ENCODE peak calls at places on chromosome 21, in ten cellular contexts. N is A549, S is cardiac muscle cell, B is AG09319, H is T-cell, Y is hypothalamus, F is AML-193, W is NCI-H1930, Z is NB4, P is AG04450. J is an unnamed sample.

GRCh38 chr21:41208946-41209345 is 41.0 kb downstream of the BACE2 start:
- DNase-seq in W (no peak), B (no peak), P (no peak), F (no peak), Y (no peak), H (no peak), Z (no peak), N (no peak), S (no peak), J (no peak)

GRCh38 chr21:33402011-33402979 is 918 bp upstream of the IFNGR2 start:
- DNase-seq in Z (peak), P (no peak), S (peak), H (no peak), Y (peak), B (no peak), F (peak), W (no peak), N (no peak), J (no peak)

GRCh38 chr21:35048706-35049617 is at the start of gene RUNX1:
- DNase-seq in H (peak), P (no peak), N (no peak), B (no peak), F (peak), W (no peak), Y (no peak), Z (peak), S (peak), J (peak)

GRCh38 chr21:30168086-30168485 is 1.5 kb upstream of the CLDN17 start:
- DNase-seq in P (no peak), N (no peak), F (no peak), B (no peak), H (no peak), Y (no peak), Z (no peak), S (no peak), W (no peak), J (no peak)

GRCh38 chr21:8990326-8991087 is 1530.9 kb upstream of the TPTE start:
- DNase-seq in B (no peak), F (no peak), S (no peak), P (no peak), W (peak), H (no peak), N (no peak), Z (no peak), Y (no peak), J (no peak)

GRCh38 chr21:31905444-31906400 is 32.9 kb downstream of the HUNK start:
- DNase-seq in S (no peak), H (no peak), Y (no peak), F (no peak), N (no peak), B (no peak), W (no peak), Z (no peak), P (no peak), J (no peak)

GRCh38 chr21:35179990-35180557 is 131.0 kb upstream of the RUNX1 start:
- DNase-seq in S (peak), N (no peak), F (no peak), B (no peak), W (no peak), Y (no peak), H (no peak), P (peak), Z (no peak), J (no peak)

GRCh38 chr21:39860600-39860999 is 6.6 kb upstream of the PCP4 start:
- DNase-seq in B (no peak), H (no peak), N (no peak), Z (no peak), F (no peak), S (no peak), W (no peak), Y (no peak), P (no peak), J (no peak)

GRCh38 chr21:34336245-34336644 is 27.6 kb upstream of the KCNE2 start:
- DNase-seq in Z (no peak), W (no peak), H (no peak), Y (no peak), S (peak), F (no peak), N (no peak), B (peak), P (no peak), J (no peak)

GRCh38 chr21:41234574-41234973 is 66.6 kb downstream of the BACE2 start:
- DNase-seq in S (no peak), P (no peak), B (no peak), W (no peak), Y (no peak), Z (no peak), N (no peak), F (no peak), H (no peak), J (no peak)

GRCh38 chr21:29248124-29248523 is 50.6 kb upstream of the BACH1 start:
- DNase-seq in W (no peak), P (no peak), F (peak), Z (no peak), B (no peak), Y (no peak), N (no peak), H (no peak), S (no peak), J (peak)

GRCh38 chr21:37514038-37514665 is 147.6 kb downstream of the DYRK1A start:
- DNase-seq in N (no peak), Y (no peak), Z (no peak), W (no peak), F (no peak), P (no peak), B (no peak), H (no peak), S (no peak), J (no peak)

GRCh38 chr21:41861987-41862386 is 17.2 kb downstream of the PRDM15 start:
- DNase-seq in Y (no peak), S (no peak), H (no peak), P (no peak), B (no peak), Z (no peak), F (no peak), N (no peak), W (no peak), J (no peak)

GRCh38 chr21:29078884-29079765 is 5.7 kb upstream of the CCT8 start:
- DNase-seq in S (no peak), B (no peak), F (peak), P (no peak), N (no peak), H (no peak), W (no peak), Y (no peak), Z (peak), J (peak)

GRCh38 chr21:41754481-41754891 is 12.4 kb downstream of the RIPK4 start:
- DNase-seq in Z (no peak), P (no peak), B (no peak), Y (no peak), S (no peak), N (no peak), W (no peak), H (no peak), F (no peak), J (no peak)

GRCh38 chr21:31630062-31630711 is 29.3 kb upstream of the SOD1 start:
- DNase-seq in Y (no peak), S (peak), B (peak), N (peak), Z (no peak), F (no peak), P (peak), H (no peak), W (no peak), J (no peak)

GRCh38 chr21:38037416-38037815 is 121.2 kb upstream of the KCNJ6 start:
- DNase-seq in B (no peak), Z (no peak), P (no peak), W (no peak), F (no peak), S (no peak), N (peak), Y (no peak), H (no peak), J (no peak)

GRCh38 chr21:38266732-38267131 is 9.9 kb downstream of the KCNJ15 start:
- DNase-seq in B (no peak), Y (no peak), Z (no peak), P (no peak), F (no peak), S (no peak), H (no peak), W (no peak), N (no peak), J (no peak)

GRCh38 chr21:46022551-46023107 is 41.1 kb downstream of the COL6A1 start:
- DNase-seq in Z (no peak), W (peak), S (no peak), P (no peak), F (no peak), B (no peak), N (no peak), Y (no peak), H (no peak), J (no peak)

GRCh38 chr21:29704719-29705118 is 235.1 kb downstream of the GRIK1 start:
- DNase-seq in S (peak), W (no peak), F (no peak), N (no peak), Y (no peak), P (no peak), B (no peak), Z (no peak), H (no peak), J (no peak)

GRCh38 chr21:36694041-36694515 is 4.8 kb upstream of the SIM2 start:
- DNase-seq in Y (no peak), P (no peak), S (no peak), H (no peak), W (no peak), Z (no peak), N (no peak), B (no peak), F (no peak), J (no peak)

GRCh38 chr21:33350676-33351075 is 25.9 kb downstream of the IFNAR1 start:
- DNase-seq in W (no peak), P (no peak), B (no peak), H (peak), Y (no peak), F (no peak), N (no peak), Z (no peak), S (no peak), J (no peak)

GRCh38 chr21:22356663-22357062 is 1358.5 kb downstream of the NCAM2 start:
- DNase-seq in B (no peak), S (no peak), H (no peak), P (no peak), Z (no peak), W (no peak), Y (no peak), N (no peak), F (no peak), J (no peak)

GRCh38 chr21:42818328-42818749 is 61.0 kb downstream of the WDR4 start:
- DNase-seq in Z (peak), W (no peak), P (no peak), S (peak), F (peak), H (peak), B (peak), Y (no peak), N (peak), J (peak)

GRCh38 chr21:38243732-38244406 is 12.9 kb upstream of the KCNJ15 start:
- DNase-seq in W (no peak), F (no peak), S (no peak), N (no peak), B (no peak), H (no peak), P (no peak), Z (no peak), Y (no peak), J (no peak)

GRCh38 chr21:17002628-17003027 is 510.2 kb upstream of the CXADR start:
- DNase-seq in N (no peak), B (no peak), F (no peak), Y (no peak), W (no peak), S (no peak), H (no peak), P (no peak), Z (no peak), J (no peak)

GRCh38 chr21:45034556-45035476 is 39.6 kb upstream of the ADARB1 start:
- DNase-seq in Z (no peak), Y (no peak), P (no peak), H (no peak), F (no peak), B (no peak), N (no peak), W (no peak), S (no peak), J (no peak)

GRCh38 chr21:25934771-25935224 is 200.0 kb downstream of the GABPA start:
- DNase-seq in N (peak), S (peak), Z (no peak), B (peak), F (no peak), Y (no peak), W (no peak), H (no peak), P (peak), J (no peak)

GRCh38 chr21:33870768-33871167 is 44.8 kb downstream of the ATP5PO start:
- DNase-seq in S (no peak), W (no peak), B (no peak), P (no peak), Y (no peak), N (no peak), F (no peak), Z (no peak), H (no peak), J (no peak)

GRCh38 chr21:35510294-35510693 is 461.2 kb upstream of the RUNX1 start:
- DNase-seq in W (no peak), S (no peak), P (no peak), Y (no peak), N (no peak), Z (no peak), H (no peak), B (no peak), F (no peak), J (no peak)

GRCh38 chr21:16194851-16195251 is 465.1 kb downstream of the USP25 start:
- DNase-seq in Y (no peak), N (peak), W (no peak), F (no peak), Z (no peak), H (no peak), S (peak), P (no peak), B (no peak), J (peak)

GRCh38 chr21:40841524-40842196 is 5.3 kb downstream of the DSCAM start:
- DNase-seq in P (no peak), B (no peak), N (peak), S (no peak), Y (peak), F (no peak), Z (peak), H (no peak), W (no peak), J (no peak)

GRCh38 chr21:14229399-14229798 is 13.4 kb downstream of the RBM11 start:
- DNase-seq in H (no peak), S (no peak), N (no peak), W (no peak), Z (no peak), P (no peak), Y (no peak), F (no peak), B (no peak), J (no peak)

GRCh38 chr21:46549650-46550049 is 55.2 kb downstream of the S100B start:
- DNase-seq in B (no peak), Y (no peak), H (no peak), S (no peak), N (no peak), P (no peak), W (no peak), F (no peak), Z (no peak), J (no peak)

GRCh38 chr21:15731243-15731613 is 1.4 kb downstream of the USP25 start:
- DNase-seq in N (no peak), S (no peak), H (no peak), Z (peak), F (no peak), Y (no peak), W (no peak), B (no peak), P (no peak), J (peak)

GRCh38 chr21:35239811-35240219 is 190.7 kb upstream of the RUNX1 start:
- DNase-seq in P (no peak), W (peak), F (no peak), B (no peak), Y (no peak), H (no peak), Z (peak), N (no peak), S (no peak), J (no peak)

GRCh38 chr21:34922487-34922886 is 126.6 kb downstream of the RUNX1 start:
- DNase-seq in P (no peak), N (no peak), F (no peak), Y (no peak), B (no peak), W (no peak), S (no peak), Z (no peak), H (no peak), J (no peak)

GRCh38 chr21:32994305-32994704 is 31.4 kb upstream of the OLIG2 start:
- DNase-seq in N (no peak), B (peak), Z (peak), S (peak), W (no peak), P (no peak), H (no peak), F (peak), Y (no peak), J (peak)

GRCh38 chr21:34340062-34340461 is 23.7 kb upstream of the KCNE2 start:
- DNase-seq in Y (no peak), Z (no peak), S (no peak), N (no peak), F (no peak), W (no peak), P (no peak), H (no peak), B (no peak), J (no peak)

GRCh38 chr21:43645987-43646386 is 13.3 kb downstream of the HSF2BP start:
- DNase-seq in P (no peak), H (no peak), W (no peak), Y (no peak), Z (no peak), F (no peak), S (no peak), N (peak), B (no peak), J (peak)